ENCODE peak calls at places on chromosomes 4 and X, in four cellular contexts. T is kidney, Z is suprapubic skin, J is colonic mucosa. R is an unnamed sample.

GRCh38 chrX:13899607-13900006 is 82.7 kb upstream of the GPM6B start:
- DNase-seq in J (no peak), Z (no peak), T (no peak), R (no peak)

GRCh38 chr4:20422398-20422797 is 170.7 kb downstream of the SLIT2 start:
- DNase-seq in T (no peak), Z (no peak), J (peak; percentile 56), R (no peak)

GRCh38 chr4:88659061-88659889 is 38.4 kb downstream of the NAP1L5 start:
- DNase-seq in J (peak; percentile 49), T (no peak), Z (no peak), R (peak; percentile 64)

GRCh38 chrX:2967998-2968909 is 38.1 kb upstream of the ARSH start:
- DNase-seq in J (peak; percentile 39), T (no peak), Z (no peak), R (no peak)

GRCh38 chrX:150200820-150201287 is 162.3 kb upstream of the MAMLD1 start:
- DNase-seq in J (no peak), T (peak; percentile 73), Z (peak; percentile 80), R (no peak)

GRCh38 chr4:14110407-14110806 is 482.9 kb upstream of the BOD1L1 start:
- DNase-seq in J (no peak), Z (no peak), T (no peak), R (no peak)

GRCh38 chr4:36243355-36244256 is 708 bp downstream of the ARAP2 start:
- DNase-seq in T (no peak), J (peak; percentile 64), Z (peak; percentile 79), R (peak; percentile 82)

GRCh38 chr4:113539408-113539807 is 222.1 kb downstream of the CAMK2D start:
- DNase-seq in J (no peak), T (no peak), Z (no peak), R (no peak)

GRCh38 chr4:135371137-135371536 is 1169.5 kb upstream of the PABPC4L start:
- DNase-seq in T (no peak), J (no peak), Z (no peak), R (no peak)

GRCh38 chrX:123959281-123960063 is 2.0 kb upstream of the STAG2 start:
- DNase-seq in Z (no peak), T (peak; percentile 79), J (peak; percentile 44), R (peak; percentile 60)

GRCh38 chr4:128378668-128379067 is 91.1 kb upstream of the PGRMC2 start:
- DNase-seq in Z (no peak), J (no peak), T (no peak), R (no peak)

GRCh38 chr4:139665690-139666529 is at the start of gene MGST2:
- DNase-seq in J (peak; percentile 94), T (peak; percentile 90), Z (peak; percentile 88), R (peak; percentile 93)

GRCh38 chr4:133969202-133969873 is 232.3 kb downstream of the PABPC4L start:
- DNase-seq in Z (no peak), T (no peak), J (no peak), R (no peak)

GRCh38 chrX:20231598-20231997 is 35.1 kb downstream of the RPS6KA3 start:
- DNase-seq in T (no peak), J (no peak), Z (no peak), R (no peak)

GRCh38 chrX:21659320-21659719 is 1.2 kb upstream of the KLHL34 start:
- DNase-seq in Z (no peak), J (no peak), T (no peak), R (no peak)

GRCh38 chr4:128393111-128393704 is 105.6 kb upstream of the PGRMC2 start:
- DNase-seq in J (no peak), Z (no peak), T (no peak), R (no peak)

GRCh38 chr4:628821-629635 is 3.7 kb downstream of the PDE6B start:
- DNase-seq in Z (no peak), J (no peak), T (peak; percentile 63), R (no peak)

GRCh38 chr4:100880012-100880411 is 362.2 kb upstream of the EMCN start:
- DNase-seq in Z (no peak), T (no peak), J (no peak), R (no peak)

GRCh38 chr4:8493484-8493883 is 52.9 kb downstream of the TRMT44 start:
- DNase-seq in Z (no peak), J (no peak), T (no peak), R (no peak)

GRCh38 chr4:33411182-33411581 is 2691.0 kb downstream of the PCDH7 start:
- DNase-seq in T (no peak), J (no peak), Z (no peak), R (no peak)

GRCh38 chr4:107640157-107640556 is 79.9 kb downstream of the PAPSS1 start:
- DNase-seq in J (no peak), Z (no peak), T (no peak), R (no peak)

GRCh38 chr4:187175197-187175596 is 451.5 kb upstream of the FAT1 start:
- DNase-seq in T (no peak), J (no peak), Z (no peak), R (no peak)

GRCh38 chr4:140637836-140638235 is 69.1 kb upstream of the UCP1 start:
- DNase-seq in Z (no peak), J (peak; percentile 48), T (no peak), R (no peak)

GRCh38 chr4:40514409-40515025 is 115.1 kb downstream of the RBM47 start:
- DNase-seq in T (no peak), J (peak; percentile 83), Z (no peak), R (peak; percentile 81)

GRCh38 chrX:22088326-22088725 is 56.2 kb downstream of the PHEX start:
- DNase-seq in T (no peak), J (no peak), Z (no peak), R (no peak)

GRCh38 chrX:149286940-149287349 is 218.2 kb downstream of the IDS start:
- DNase-seq in T (no peak), Z (no peak), J (peak; percentile 25), R (peak; percentile 63)

GRCh38 chr4:185211641-185212040 is 2.2 kb downstream of the SNX25 start:
- DNase-seq in J (no peak), Z (no peak), T (no peak), R (no peak)

GRCh38 chr4:185211035-185211434 is 1.6 kb downstream of the SNX25 start:
- DNase-seq in Z (no peak), J (no peak), T (no peak), R (no peak)

GRCh38 chr4:185213341-185213740 is 3.9 kb downstream of the SNX25 start:
- DNase-seq in T (no peak), Z (no peak), J (no peak), R (no peak)

GRCh38 chr4:185213829-185214228 is 4.4 kb downstream of the SNX25 start:
- DNase-seq in J (no peak), Z (no peak), T (no peak), R (peak; percentile 49)

GRCh38 chr4:185212566-185212965 is 3.2 kb downstream of the SNX25 start:
- DNase-seq in Z (no peak), T (no peak), J (no peak), R (no peak)
- H3K4me3 ChIP-seq in Z (no peak overlapping the region), T (no peak overlapping the region), J (no peak overlapping the region), R (no peak overlapping the region)

DNA sequence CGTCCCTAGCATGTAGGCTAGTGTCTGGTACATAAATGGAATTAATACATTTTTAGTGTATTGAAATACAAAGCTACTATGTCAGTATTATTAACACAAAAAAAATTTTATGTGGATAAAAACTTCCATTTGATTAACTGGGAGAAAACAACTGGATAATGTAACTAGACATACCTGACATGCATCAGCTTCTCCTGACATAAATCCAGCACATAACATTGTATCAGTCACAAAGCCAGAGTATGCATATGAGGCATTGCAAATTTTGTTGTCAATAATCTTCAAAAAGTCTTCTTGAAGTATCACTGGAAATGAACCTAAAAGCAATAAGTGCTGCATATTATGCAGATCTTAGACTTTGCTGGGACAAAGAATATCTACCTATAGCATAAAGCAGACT is 16.9 kb downstream of the TMPRSS11B start:
- DNase-seq in T (no peak), Z (no peak), J (no peak), R (no peak)
- H3K9me3 ChIP-seq in T (no peaks in the 10 kb centered on the region), Z (no peaks in the 10 kb centered on the region), J (no peaks in the 10 kb centered on the region), R (no peaks in the 10 kb centered on the region)

GRCh38 chr4:57044279-57044678 is 65.6 kb downstream of the POLR2B start:
- DNase-seq in Z (no peak), J (no peak), T (no peak), R (no peak)

GRCh38 chr4:57051524-57051923 is 58.7 kb downstream of the IGFBP7 start:
- DNase-seq in T (no peak), Z (no peak), J (no peak), R (no peak)

GRCh38 chr4:57044996-57045395 is 65.2 kb downstream of the IGFBP7 start:
- DNase-seq in J (no peak), T (no peak), Z (no peak), R (no peak)

GRCh38 chr4:57051100-57051499 is 59.1 kb downstream of the IGFBP7 start:
- DNase-seq in T (no peak), J (no peak), Z (no peak), R (no peak)

DNA sequence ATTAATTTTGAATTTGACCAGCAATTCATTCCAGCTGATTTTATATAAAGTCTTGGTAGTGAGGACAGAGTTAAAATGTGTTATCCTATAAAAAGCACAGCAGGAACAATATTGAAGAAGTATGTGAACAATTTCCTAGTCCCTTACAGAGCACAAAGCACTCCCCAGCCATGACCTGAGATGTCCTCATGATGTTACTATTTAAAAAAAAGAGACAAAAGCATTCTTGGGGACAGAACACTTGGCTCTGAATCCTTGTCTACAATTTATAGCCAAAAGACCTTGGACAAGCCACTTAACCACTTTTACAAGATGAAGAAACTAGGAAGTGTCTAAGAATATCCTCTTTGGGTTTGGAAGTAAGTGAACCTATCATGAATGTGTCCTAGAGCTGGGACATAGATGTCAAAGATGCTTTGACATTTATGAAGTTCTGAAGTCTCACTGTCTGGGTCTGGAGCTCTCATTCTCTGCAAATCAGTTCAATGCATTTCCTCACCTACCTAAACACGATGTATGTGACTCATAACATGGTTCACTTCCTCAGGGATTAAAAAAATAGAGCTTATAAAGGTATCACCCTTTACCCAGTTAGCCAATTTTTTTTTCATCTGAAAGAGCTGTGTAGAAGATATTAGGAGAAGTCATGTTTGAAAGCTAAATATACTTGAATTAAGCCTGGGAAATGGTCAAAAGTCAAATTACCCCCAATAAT is 61.4 kb downstream of the IGFBP7 start:
- DNase-seq in Z (no peak), J (no peak), T (no peak), R (no peak)
- H3K27ac ChIP-seq in Z (peak overlapping the region; percentile 34), J (no peak overlapping the region), T (peak overlapping the region; percentile 17), R (no peak overlapping the region)

GRCh38 chr4:118825799-118826198 is 10.1 kb downstream of the SEC24D start:
- DNase-seq in J (no peak), Z (no peak), T (no peak), R (no peak)

GRCh38 chr4:118823471-118823870 is 12.5 kb downstream of the SEC24D start:
- DNase-seq in Z (no peak), T (peak; percentile 77), J (peak; percentile 61), R (no peak)

GRCh38 chr4:118826723-118827444 is 9.0 kb downstream of the SEC24D start:
- DNase-seq in Z (no peak), J (no peak), T (no peak), R (peak; percentile 79)

GRCh38 chr4:118821590-118822293 is 14.2 kb downstream of the SEC24D start:
- DNase-seq in T (no peak), J (no peak), Z (no peak), R (peak; percentile 57)

GRCh38 chr4:118824141-118824540 is 11.8 kb downstream of the SEC24D start:
- DNase-seq in J (no peak), Z (no peak), T (no peak), R (no peak)
- H3K4me3 ChIP-seq in J (no peak overlapping the region), Z (no peak overlapping the region), T (no peak overlapping the region), R (no peak overlapping the region)

DNA sequence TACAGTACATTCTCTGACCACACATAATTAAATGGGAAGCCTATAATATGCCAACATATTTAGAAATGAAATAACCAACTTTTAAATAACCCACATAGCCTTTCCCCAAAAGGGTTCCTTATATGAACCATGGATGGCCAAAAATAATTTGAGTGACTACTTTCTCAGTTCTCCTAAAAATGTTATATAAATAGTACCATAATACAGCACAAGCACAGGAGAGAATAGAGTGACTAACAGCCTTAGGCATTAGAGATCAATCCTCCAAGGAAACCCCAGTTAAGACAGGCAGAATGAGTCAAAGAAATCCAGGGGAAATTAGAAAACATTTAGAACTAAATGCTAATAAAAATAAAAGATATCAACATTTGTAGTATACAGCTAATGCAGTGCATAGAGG is 50.2 kb downstream of the ANKRD17 start:
- DNase-seq in J (no peak), T (no peak), Z (no peak), R (no peak)
- H3K9me3 ChIP-seq in J (no peaks in the 10 kb centered on the region), T (no peaks in the 10 kb centered on the region), Z (peaks cover 5% of the 10 kb centered on the region), R (no peaks in the 10 kb centered on the region)

R was measured in Peyer's patch.